ENCODE peak calls at places on chromosomes 3 and 15, in ten cellular contexts. X, C, T, F, L, V, G, E, W and N are unnamed samples.

GRCh38 chr3:194941360-194941955 is 255.8 kb downstream of the FAM43A start:
- DNase-seq in V (no peak), G (no peak), F (no peak), T (no peak), X (no peak), C (no peak), E (no peak), W (no peak), L (no peak), N (no peak)

GRCh38 chr3:47688488-47688887 is 93.2 kb downstream of the SMARCC1 start:
- DNase-seq in G (no peak), C (no peak), V (no peak), X (no peak), T (no peak), F (no peak), L (no peak), E (no peak), W (no peak), N (no peak)

GRCh38 chr15:52220896-52221660 is 29.9 kb upstream of the GNB5 start:
- DNase-seq in C (no peak), X (no peak), F (no peak), T (no peak), V (no peak), E (no peak), L (no peak), W (no peak), G (no peak), N (no peak)

GRCh38 chr3:97131476-97131875 is 317.1 kb downstream of the EPHA6 start:
- DNase-seq in W (no peak), T (no peak), L (no peak), X (no peak), G (no peak), V (no peak), C (no peak), F (no peak), E (peak), N (no peak)

GRCh38 chr15:90519688-90520087 is 10.0 kb upstream of the CRTC3 start:
- DNase-seq in E (no peak), L (peak), X (peak), T (no peak), G (no peak), C (no peak), W (no peak), V (no peak), F (no peak), N (no peak)

GRCh38 chr3:162354343-162354742 is 857.7 kb downstream of the OTOL1 start:
- DNase-seq in L (peak), T (no peak), G (no peak), X (no peak), E (no peak), C (no peak), W (no peak), F (no peak), V (no peak), N (no peak)

GRCh38 chr15:78321041-78321570 is 19.0 kb upstream of the CRABP1 start:
- DNase-seq in V (no peak), W (no peak), C (no peak), X (no peak), E (no peak), L (no peak), F (no peak), G (no peak), T (no peak), N (no peak)

GRCh38 chr3:121592856-121593702 is at the start of gene FBXO40:
- DNase-seq in E (no peak), T (peak), F (no peak), L (no peak), X (no peak), G (no peak), W (no peak), V (no peak), C (no peak), N (no peak)

GRCh38 chr15:52370010-52370409 is 74.4 kb upstream of the MYO5C start:
- DNase-seq in W (no peak), L (peak), E (no peak), T (peak), G (no peak), X (peak), C (no peak), V (peak), F (no peak), N (peak)

GRCh38 chr3:106913111-106913698 is 464.0 kb upstream of the CCDC54 start:
- DNase-seq in X (no peak), V (no peak), W (no peak), G (no peak), C (no peak), E (no peak), L (peak), F (no peak), T (no peak), N (no peak)

GRCh38 chr3:126070146-126070545 is 13.8 kb downstream of the SLC41A3 start:
- DNase-seq in V (no peak), T (no peak), W (no peak), X (no peak), E (no peak), C (no peak), F (no peak), G (no peak), L (no peak), N (no peak)

GRCh38 chr3:188076176-188076575 is 77.8 kb upstream of the LPP start:
- DNase-seq in L (no peak), V (no peak), W (no peak), X (no peak), F (no peak), G (no peak), C (no peak), T (no peak), E (no peak), N (no peak)

GRCh38 chr15:52217186-52217585 is 26.0 kb upstream of the GNB5 start:
- DNase-seq in E (no peak), L (no peak), W (no peak), V (peak), X (peak), T (peak), C (no peak), F (no peak), G (peak), N (peak)

GRCh38 chr15:94970096-94970495 is 738.7 kb downstream of the MCTP2 start:
- DNase-seq in X (peak), W (no peak), C (no peak), G (no peak), V (no peak), L (no peak), F (no peak), E (no peak), T (no peak), N (no peak)

GRCh38 chr3:118628704-118629341 is 405.8 kb downstream of the IGSF11 start:
- DNase-seq in W (peak), F (no peak), G (peak), E (peak), X (peak), V (peak), T (peak), L (peak), C (no peak), N (peak)

GRCh38 chr3:52043750-52044149 is 12.6 kb downstream of the DUSP7 start:
- DNase-seq in V (no peak), T (no peak), G (no peak), E (no peak), F (no peak), C (no peak), X (no peak), W (no peak), L (no peak), N (no peak)

GRCh38 chr3:71908001-71908400 is 123.1 kb upstream of the PROK2 start:
- DNase-seq in E (no peak), F (no peak), V (no peak), L (no peak), G (no peak), C (no peak), X (no peak), W (no peak), T (no peak), N (no peak)

GRCh38 chr15:85479071-85479647 is 98.8 kb downstream of the AKAP13 start:
- DNase-seq in V (no peak), X (peak), W (no peak), E (no peak), T (no peak), G (no peak), C (no peak), F (no peak), L (peak), N (no peak)

GRCh38 chr3:18597919-18598318 is 172.8 kb upstream of the SATB1 start:
- DNase-seq in T (no peak), G (no peak), X (no peak), E (no peak), C (no peak), W (no peak), F (no peak), L (no peak), V (no peak), N (no peak)

GRCh38 chr15:95770191-95770590 is 560.3 kb upstream of the NR2F2 start:
- DNase-seq in E (peak), L (peak), T (no peak), F (no peak), G (no peak), X (peak), W (no peak), C (no peak), V (peak), N (no peak)

GRCh38 chr3:54122046-54122801 is at the start of gene CACNA2D3:
- DNase-seq in L (no peak), F (no peak), X (no peak), C (no peak), E (no peak), T (peak), W (no peak), G (peak), V (no peak), N (peak)

GRCh38 chr3:197371521-197372075 is 73.2 kb upstream of the DLG1 start:
- DNase-seq in X (no peak), L (no peak), V (no peak), T (no peak), F (no peak), E (no peak), W (no peak), C (no peak), G (no peak), N (no peak)

GRCh38 chr15:88342666-88343065 is 86.1 kb upstream of the NTRK3 start:
- DNase-seq in W (no peak), V (no peak), E (no peak), C (no peak), X (no peak), F (no peak), G (no peak), L (no peak), T (no peak), N (no peak)

GRCh38 chr15:62588930-62589655 is 424.0 kb upstream of the C2CD4B start:
- DNase-seq in T (no peak), W (no peak), X (no peak), G (no peak), F (no peak), V (no peak), E (no peak), L (peak), C (no peak), N (no peak)
- TF ChIP-seq CTCF in T (no peak), W (no peak), X (no peak), G (no peak), F (no peak), V (no peak), E (no peak), L (peak), C (no peak), N (no peak)

GRCh38 chr3:141460097-141460704 is 26.6 kb upstream of the RASA2 start:
- DNase-seq in V (peak), W (peak), C (peak), X (peak), G (peak), L (peak), F (peak), E (peak), T (peak), N (peak)
- TF ChIP-seq CTCF in V (peak), W (no peak), C (peak), X (peak), G (peak), L (peak), F (peak), E (peak), T (peak), N (peak)

GRCh38 chr15:62327386-62327785 is 162.3 kb upstream of the C2CD4B start:
- DNase-seq in G (no peak), F (no peak), C (no peak), V (no peak), L (no peak), X (no peak), W (no peak), T (no peak), E (no peak), N (no peak)
- TF ChIP-seq CTCF in G (no peak), F (no peak), C (no peak), V (no peak), L (no peak), X (no peak), W (no peak), T (no peak), E (no peak), N (no peak)

GRCh38 chr3:134839422-134839821 is 44.4 kb downstream of the EPHB1 start:
- DNase-seq in X (peak), C (no peak), V (no peak), T (no peak), L (no peak), E (no peak), F (no peak), W (no peak), G (no peak), N (no peak)

GRCh38 chr3:134840459-134840858 is 45.4 kb downstream of the EPHB1 start:
- DNase-seq in L (no peak), E (no peak), W (no peak), X (peak), F (no peak), V (no peak), C (no peak), T (peak), G (no peak), N (no peak)

GRCh38 chr3:134839990-134840389 is 44.9 kb downstream of the EPHB1 start:
- DNase-seq in F (no peak), X (no peak), V (no peak), G (no peak), W (no peak), L (no peak), C (no peak), E (no peak), T (no peak), N (no peak)

GRCh38 chr3:134836921-134837320 is 41.9 kb downstream of the EPHB1 start:
- DNase-seq in C (no peak), L (no peak), V (no peak), F (no peak), E (no peak), T (no peak), X (no peak), W (no peak), G (no peak), N (no peak)

DNA sequence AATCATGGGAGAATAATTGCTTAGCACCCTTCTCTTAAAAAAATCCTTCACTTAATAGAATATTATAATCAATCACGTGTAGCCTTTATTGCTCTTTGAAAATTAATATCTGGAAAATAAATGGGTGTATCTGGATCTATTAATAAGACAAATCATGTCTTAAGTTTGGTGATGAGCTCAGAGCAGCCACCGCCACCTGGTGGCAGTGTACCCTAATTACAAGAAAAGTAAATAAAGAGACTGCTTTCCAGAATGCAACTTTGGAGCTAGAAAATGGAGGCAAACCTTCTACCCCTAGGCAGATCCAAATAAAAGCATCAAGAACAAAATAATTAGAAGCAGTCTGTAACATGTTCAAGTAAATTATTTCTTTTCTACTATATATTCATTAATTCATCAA is 43.5 kb downstream of the EPHB1 start:
- DNase-seq in W (no peak), F (no peak), T (no peak), L (peak), X (peak), V (no peak), E (no peak), G (no peak), C (no peak), N (no peak)
- TF ChIP-seq CTCF in W (no peak), F (no peak), T (peak), L (peak), X (peak), V (peak), E (peak), G (peak), C (no peak), N (peak)

GRCh38 chr3:172782235-172782634 is 31.7 kb downstream of the ECT2 start:
- DNase-seq in W (no peak), T (no peak), F (no peak), G (no peak), C (no peak), X (no peak), V (no peak), L (no peak), E (no peak), N (no peak)

GRCh38 chr3:172787019-172787418 is 36.5 kb downstream of the ECT2 start:
- DNase-seq in W (no peak), C (no peak), F (no peak), E (no peak), V (no peak), X (no peak), T (no peak), L (no peak), G (no peak), N (no peak)

DNA sequence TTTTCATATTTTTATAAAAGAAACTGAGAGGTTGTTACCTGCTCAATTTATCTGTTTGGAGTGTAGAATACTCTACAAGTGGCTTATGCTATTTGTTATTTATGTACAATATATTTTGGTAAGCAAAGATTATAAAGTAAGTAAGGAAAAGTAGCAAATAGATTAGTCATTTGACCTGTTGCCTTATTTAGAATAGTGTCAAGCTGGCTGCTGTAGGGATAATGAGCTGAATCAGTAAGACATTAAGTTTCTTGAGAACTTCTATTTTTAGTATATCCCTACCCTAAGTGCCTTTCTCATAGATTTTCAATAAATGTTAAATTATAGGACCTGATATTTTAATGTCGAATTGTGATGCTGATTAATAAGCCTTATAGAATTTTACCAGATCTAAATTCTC is 37.2 kb downstream of the ECT2 start:
- DNase-seq in C (no peak), G (no peak), F (no peak), T (no peak), W (no peak), X (no peak), E (peak), L (peak), V (no peak), N (no peak)
- TF ChIP-seq CTCF in C (no peak), G (no peak), F (no peak), T (no peak), W (no peak), X (no peak), E (no peak), L (no peak), V (no peak), N (no peak)

GRCh38 chr3:49668414-49668797 is 5.7 kb upstream of the APEH start:
- DNase-seq in G (no peak), E (no peak), T (no peak), V (no peak), F (no peak), L (no peak), W (no peak), C (no peak), X (peak), N (no peak)
- TF ChIP-seq CTCF in G (peak), E (peak), T (no peak), V (no peak), F (no peak), L (no peak), W (no peak), C (no peak), X (peak), N (no peak)

DNA sequence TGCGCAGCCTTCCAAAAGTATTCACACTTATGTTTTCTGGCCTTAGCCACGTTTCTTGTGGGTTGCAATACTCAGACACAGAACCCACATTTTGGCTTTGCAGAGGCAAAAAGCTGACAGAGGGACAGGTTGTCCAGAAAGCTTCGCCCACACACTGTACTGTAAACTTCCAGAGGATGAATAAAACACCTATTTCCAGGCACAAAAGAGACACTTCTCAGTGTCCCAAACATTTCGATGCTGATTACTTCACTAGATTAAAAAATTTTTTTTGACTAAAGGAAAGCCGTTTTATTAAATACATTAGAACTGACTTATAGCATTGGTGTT is 28.0 kb upstream of the KCTD6 start:
- DNase-seq in W (no peak), E (no peak), C (no peak), F (no peak), V (no peak), T (no peak), X (no peak), L (no peak), G (no peak), N (no peak)
- TF ChIP-seq CTCF in W (no peak), E (no peak), C (peak), F (peak), V (no peak), T (peak), X (no peak), L (no peak), G (no peak), N (no peak)

GRCh38 chr3:111924283-111924682 is 54.5 kb upstream of the ABHD10 start:
- DNase-seq in V (peak), E (no peak), C (no peak), T (peak), W (peak), G (no peak), L (no peak), F (no peak), X (peak), N (no peak)

GRCh38 chr3:111932962-111933361 is 45.9 kb upstream of the ABHD10 start:
- DNase-seq in V (no peak), X (no peak), L (no peak), E (no peak), T (no peak), W (no peak), F (no peak), C (no peak), G (no peak), N (no peak)

GRCh38 chr3:111926266-111926676 is 52.6 kb upstream of the ABHD10 start:
- DNase-seq in V (no peak), L (no peak), E (peak), C (no peak), W (no peak), G (no peak), F (no peak), X (peak), T (no peak), N (no peak)

GRCh38 chr3:111928613-111929012 is 50.2 kb upstream of the ABHD10 start:
- DNase-seq in T (no peak), G (no peak), X (no peak), L (no peak), E (no peak), V (no peak), C (no peak), W (no peak), F (no peak), N (no peak)

DNA sequence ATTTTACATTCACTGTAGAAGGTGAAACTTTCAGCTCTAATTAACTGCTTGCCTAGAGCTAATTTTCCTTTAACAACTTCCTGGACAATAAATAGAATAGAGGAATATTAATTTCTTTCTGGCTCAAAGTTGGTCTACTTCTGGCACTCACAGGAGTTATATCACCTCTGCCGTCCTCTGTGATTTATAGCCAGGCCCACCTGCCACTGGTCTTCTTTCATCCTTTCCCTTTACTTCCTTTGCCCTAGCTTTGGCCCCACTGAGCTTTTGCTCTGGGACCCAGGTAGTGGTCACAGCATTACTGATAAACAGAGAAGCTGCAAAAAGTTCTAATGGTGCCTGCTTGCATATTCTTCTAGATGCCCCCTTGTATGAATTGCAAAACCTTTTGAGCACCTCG is 49.3 kb upstream of the ABHD10 start:
- DNase-seq in E (no peak), T (no peak), X (no peak), C (no peak), F (no peak), L (no peak), G (no peak), V (no peak), W (no peak), N (no peak)
- TF ChIP-seq CTCF in E (no peak), T (no peak), X (no peak), C (no peak), F (no peak), L (no peak), G (no peak), V (no peak), W (no peak), N (no peak)